ENCODE peak calls at places on chromosome 20, in six cellular contexts. M is Panc1, P is lung, R is upper lobe of right lung, B is upper lobe of left lung, A is breast epithelium. G is an unnamed sample.

GRCh38 chr20:58130574-58130973 is 97.9 kb downstream of the ANKRD60 start:
- DNase-seq in M (no peak), A (no peak), B (no peak), P (no peak), R (peak; percentile 22), G (peak; percentile 72)

GRCh38 chr20:33441142-33441955 is 2.2 kb downstream of the SNTA1 start:
- DNase-seq in B (no peak), R (no peak), M (no peak), P (no peak), A (no peak), G (no peak)

GRCh38 chr20:39825950-39826349 is 863.1 kb downstream of the MAFB start:
- DNase-seq in M (no peak), A (no peak), B (no peak), R (no peak), P (no peak), G (no peak)

GRCh38 chr20:19778404-19778803 is 20.3 kb downstream of the RIN2 start:
- DNase-seq in M (no peak), B (no peak), R (no peak), P (no peak), A (no peak), G (no peak)

GRCh38 chr20:63500902-63501817 is 2.3 kb upstream of the EEF1A2 start:
- DNase-seq in P (no peak), B (no peak), M (no peak), A (no peak), R (no peak), G (no peak)

GRCh38 chr20:53999077-53999476 is 71.3 kb downstream of the BCAS1 start:
- DNase-seq in B (no peak), P (no peak), R (no peak), M (no peak), A (no peak), G (no peak)

GRCh38 chr20:50794846-50795634 is at the start of gene BCAS4:
- DNase-seq in P (peak; percentile 61), R (peak; percentile 89), A (peak; percentile 70), B (peak; percentile 84), M (no peak), G (no peak)

GRCh38 chr20:61316351-61316750 is 64.3 kb downstream of the CDH4 start:
- DNase-seq in A (no peak), R (no peak), P (no peak), B (no peak), M (no peak), G (no peak)

GRCh38 chr20:48823960-48824497 is 3.8 kb downstream of the PREX1 start:
- DNase-seq in M (no peak), R (no peak), P (no peak), B (no peak), A (no peak), G (no peak)

GRCh38 chr20:61162506-61162905 is 89.6 kb upstream of the CDH4 start:
- DNase-seq in M (no peak), A (no peak), P (no peak), B (no peak), R (no peak), G (no peak)

GRCh38 chr20:48096957-48097890 is 311.9 kb upstream of the SULF2 start:
- DNase-seq in A (no peak), R (peak; percentile 54), B (no peak), M (no peak), P (no peak), G (no peak)

GRCh38 chr20:19786311-19786710 is 28.3 kb downstream of the RIN2 start:
- DNase-seq in A (peak; percentile 48), P (peak; percentile 45), M (no peak), B (no peak), R (no peak), G (no peak)

DNA sequence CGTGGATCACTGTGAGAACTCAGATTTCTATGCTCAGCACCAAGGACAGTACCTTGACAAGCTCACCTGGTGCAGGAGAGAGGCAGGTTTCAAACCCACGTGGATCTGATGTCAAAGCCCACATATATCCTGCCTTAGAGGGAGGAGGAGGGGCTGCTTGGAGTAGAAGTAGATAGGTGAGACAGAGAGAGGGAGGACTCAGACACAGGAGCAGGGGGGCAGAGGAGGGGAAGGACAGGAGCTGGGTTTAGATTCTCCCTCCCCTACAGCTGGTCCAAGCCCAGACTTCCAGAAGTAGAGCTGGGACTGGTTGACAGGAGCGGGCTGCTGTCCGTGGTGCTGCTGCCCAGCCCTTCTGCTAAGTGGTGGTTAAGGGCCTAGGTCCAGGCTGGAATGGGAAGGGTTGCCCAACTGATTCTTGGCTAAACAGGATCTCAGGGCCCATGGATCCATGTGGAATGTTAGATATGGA is 77.5 kb downstream of the CDH22 start:
- DNase-seq in P (no peak), B (no peak), R (no peak), A (no peak), M (no peak), G (no peak)
- H3K27me3 ChIP-seq in P (peaks cover 4% of the 10 kb centered on the region), B (no peaks in the 10 kb centered on the region), R (peaks cover 26% of the 10 kb centered on the region), A (no peaks in the 10 kb centered on the region), M (peaks cover 12% of the 10 kb centered on the region), G (peaks cover 7% of the 10 kb centered on the region)

GRCh38 chr20:38645318-38645717 is 43.7 kb downstream of the ARHGAP40 start:
- DNase-seq in P (no peak), B (no peak), A (no peak), M (no peak), R (no peak), G (no peak)
- H3K27me3 ChIP-seq in P (peaks cover 5% of the 10 kb centered on the region), B (no peaks in the 10 kb centered on the region), A (no peaks in the 10 kb centered on the region), M (peaks cover 5% of the 10 kb centered on the region), R (peaks cover 31% of the 10 kb centered on the region), G (peaks cover 3% of the 10 kb centered on the region)

GRCh38 chr20:37443596-37443995 is 77.5 kb upstream of the NNAT start:
- DNase-seq in M (no peak), R (peak; percentile 18), A (no peak), P (no peak), B (no peak), G (no peak)
- H3K27me3 ChIP-seq in M (peaks cover 8% of the 10 kb centered on the region), R (no peaks in the 10 kb centered on the region), A (no peaks in the 10 kb centered on the region), P (no peaks in the 10 kb centered on the region), B (no peaks in the 10 kb centered on the region), G (no peaks in the 10 kb centered on the region)

GRCh38 chr20:22584630-22584921 is 204 bp upstream of the FOXA2 start:
- DNase-seq in B (peak; percentile 89), P (no peak), R (no peak), A (no peak), M (no peak), G (no peak)

GRCh38 chr20:22585786-22586493 is 1.6 kb upstream of the FOXA2 start:
- DNase-seq in R (no peak), A (no peak), B (no peak), P (no peak), M (no peak), G (no peak)

GRCh38 chr20:22586645-22587310 is 2.4 kb upstream of the FOXA2 start:
- DNase-seq in R (peak; percentile 87), A (no peak), P (peak; percentile 61), M (no peak), B (peak; percentile 74), G (no peak)

GRCh38 chr20:22583773-22584629 is at the start of gene FOXA2:
- DNase-seq in P (peak; percentile 90), B (peak; percentile 83), A (no peak), R (peak; percentile 95), M (no peak), G (no peak)

DNA sequence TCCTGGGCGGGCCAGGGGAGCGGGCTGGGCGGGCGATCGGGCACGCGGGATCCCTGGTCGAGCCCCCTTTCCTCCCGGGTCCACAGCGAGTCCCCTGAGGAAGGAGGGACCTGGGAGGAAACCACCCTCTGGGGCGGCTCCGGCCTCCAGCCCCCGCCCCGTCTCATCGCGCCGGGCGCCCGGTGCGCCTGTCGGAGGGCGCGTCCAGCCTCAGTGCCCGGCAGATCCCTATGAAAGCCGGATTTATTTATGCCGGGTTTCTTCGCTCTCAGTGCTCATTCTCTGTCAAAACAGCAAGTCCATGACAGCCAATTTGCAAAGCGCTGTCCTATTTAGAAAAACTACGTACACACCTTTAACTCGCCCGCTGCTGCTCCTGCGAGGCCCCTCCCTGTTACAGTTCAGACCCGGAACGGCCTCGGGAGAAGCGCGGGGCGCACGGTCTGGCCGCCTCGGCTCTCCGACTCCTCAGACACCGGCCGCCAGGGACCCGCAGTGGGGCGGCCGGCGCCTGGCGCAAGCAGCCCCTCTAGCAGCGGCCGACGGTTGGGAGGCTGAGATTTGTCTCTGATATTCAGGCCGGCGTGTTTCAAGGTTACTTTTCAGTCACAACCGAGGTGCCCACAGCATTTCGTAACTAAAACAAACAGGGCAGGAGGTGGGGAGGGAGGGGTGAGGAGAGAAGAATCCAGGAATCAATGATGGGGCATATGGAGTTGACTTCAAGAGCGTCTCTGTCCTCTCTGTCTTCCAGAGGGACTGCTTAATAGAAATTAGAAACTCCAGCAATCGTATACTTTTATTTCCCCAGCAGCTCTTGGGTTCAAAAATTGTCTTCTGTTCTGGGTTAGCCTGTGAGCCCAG is 782 bp upstream of the FOXA2 start:
- DNase-seq in B (peak; percentile 41), R (peak; percentile 78), P (no peak), A (no peak), M (no peak), G (no peak)
- H3K27me3 ChIP-seq in B (no peaks in the 10 kb centered on the region), R (peaks cover 80% of the 10 kb centered on the region), P (no peaks in the 10 kb centered on the region), A (no peaks in the 10 kb centered on the region), M (no peaks in the 10 kb centered on the region), G (peaks cover 50% of the 10 kb centered on the region)

DNA sequence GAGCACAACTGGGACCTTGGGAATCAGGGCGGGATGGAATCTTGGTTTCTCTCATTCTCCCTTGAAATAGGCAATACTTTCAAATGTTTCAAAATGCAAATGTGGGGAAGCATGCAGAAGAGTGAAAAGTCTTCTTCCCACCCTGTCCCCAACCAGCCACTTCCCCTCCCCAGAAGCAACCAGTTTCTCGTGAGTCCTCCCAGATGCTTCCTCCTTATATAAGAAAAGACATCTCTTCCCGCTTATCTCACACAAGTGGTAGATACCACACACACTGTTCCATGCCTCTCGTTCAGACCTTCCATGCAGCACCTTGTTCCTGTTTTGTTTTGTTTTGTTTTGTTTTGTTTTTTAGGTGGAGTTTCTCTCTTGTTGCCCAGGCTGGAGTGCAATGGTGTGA is 25.1 kb downstream of the HCK start:
- DNase-seq in P (no peak), A (no peak), B (no peak), R (no peak), M (no peak), G (no peak)
- H3K27me3 ChIP-seq in P (no peaks in the 10 kb centered on the region), A (no peaks in the 10 kb centered on the region), B (no peaks in the 10 kb centered on the region), R (peaks cover 8% of the 10 kb centered on the region), M (peaks cover 3% of the 10 kb centered on the region), G (no peaks in the 10 kb centered on the region)

DNA sequence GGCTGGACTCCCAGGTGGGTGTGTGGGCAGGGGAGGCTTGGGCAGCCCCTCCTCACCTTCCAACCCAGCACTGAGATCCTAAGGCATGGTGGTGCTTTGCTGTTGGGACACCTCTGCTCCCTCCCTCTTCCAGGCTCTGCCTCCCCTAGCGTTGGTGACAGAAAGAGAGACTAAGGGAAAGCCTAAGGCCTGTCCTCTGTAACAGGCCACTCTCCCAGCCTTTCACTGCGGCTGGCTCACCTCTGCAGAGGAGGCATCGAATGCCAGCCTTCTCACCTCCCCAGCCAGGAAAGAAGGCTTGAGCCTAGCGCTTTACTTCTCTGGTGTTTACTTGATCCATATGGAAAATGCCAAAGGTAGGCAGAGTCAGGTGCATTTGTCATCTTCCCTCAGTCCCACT is 3.5 kb upstream of the CDH26 start:
- DNase-seq in R (no peak), P (no peak), B (no peak), M (no peak), A (no peak), G (no peak)
- H3K27me3 ChIP-seq in R (no peaks in the 10 kb centered on the region), P (no peaks in the 10 kb centered on the region), B (no peaks in the 10 kb centered on the region), M (no peaks in the 10 kb centered on the region), A (no peaks in the 10 kb centered on the region), G (no peaks in the 10 kb centered on the region)

G was measured in esophagus muscularis mucosa.